ENCODE peak calls at places on chromosomes 12 and 14, in seven cellular contexts. D is testis; R is tibial nerve; E is neural progenitor cell; F is astrocyte; N is stomach; Z is CD8-positive, alpha-beta T cell. G is an unnamed sample.

GRCh38 chr14:31269599-31270195 is 62.1 kb upstream of the HECTD1 start:
- DNase-seq in F (peak; percentile 23), D (no peak), N (no peak), R (no peak), Z (no peak), E (no peak), G (no peak)

GRCh38 chr12:6266431-6267006 is 44.0 kb upstream of the PLEKHG6 start:
- DNase-seq in F (no peak), R (no peak), Z (no peak), N (no peak), D (no peak), E (no peak), G (no peak)

GRCh38 chr12:69026341-69026740 is 93.4 kb upstream of the CPM start:
- DNase-seq in E (no peak), Z (no peak), D (no peak), R (no peak), F (no peak), N (no peak), G (no peak)

GRCh38 chr12:132310181-132311040 is 19.0 kb downstream of the GALNT9 start:
- DNase-seq in Z (no peak), N (no peak), D (no peak), E (no peak), R (no peak), F (peak; percentile 36), G (no peak)

GRCh38 chr12:92987846-92988621 is 58.9 kb upstream of the EEA1 start:
- DNase-seq in F (no peak), N (no peak), R (no peak), D (no peak), Z (no peak), E (peak; percentile 7), G (peak; percentile 48)

GRCh38 chr12:121107681-121108080 is 25.0 kb upstream of the P2RX7 start:
- DNase-seq in Z (no peak), F (peak; percentile 12), N (no peak), E (no peak), R (no peak), D (no peak), G (no peak)

GRCh38 chr12:103901518-103902173 is 28.6 kb upstream of the HSP90B1 start:
- DNase-seq in D (no peak), F (no peak), Z (peak; percentile 24), R (no peak), N (no peak), E (no peak), G (no peak)

GRCh38 chr14:21852061-21852664 is 178.5 kb upstream of the OR4E1 start:
- DNase-seq in F (no peak), R (peak; percentile 35), E (peak; percentile 76), N (peak; percentile 57), Z (peak; percentile 61), D (peak; percentile 82), G (no peak)

GRCh38 chr12:54010053-54010971 is 1.5 kb downstream of the HOXC8 start:
- DNase-seq in N (no peak), R (no peak), D (no peak), F (no peak), Z (no peak), E (no peak), G (no peak)

GRCh38 chr14:72891666-72892102 is 2.2 kb downstream of the DPF3 start:
- DNase-seq in R (no peak), E (no peak), F (no peak), D (peak; percentile 28), N (no peak), Z (no peak), G (no peak)
- H3K27ac ChIP-seq in R (no peak overlapping the region), E (no peak overlapping the region), F (no peak overlapping the region), D (no peak overlapping the region), N (no peak overlapping the region), Z (no peak overlapping the region), G (no peak overlapping the region)

DNA sequence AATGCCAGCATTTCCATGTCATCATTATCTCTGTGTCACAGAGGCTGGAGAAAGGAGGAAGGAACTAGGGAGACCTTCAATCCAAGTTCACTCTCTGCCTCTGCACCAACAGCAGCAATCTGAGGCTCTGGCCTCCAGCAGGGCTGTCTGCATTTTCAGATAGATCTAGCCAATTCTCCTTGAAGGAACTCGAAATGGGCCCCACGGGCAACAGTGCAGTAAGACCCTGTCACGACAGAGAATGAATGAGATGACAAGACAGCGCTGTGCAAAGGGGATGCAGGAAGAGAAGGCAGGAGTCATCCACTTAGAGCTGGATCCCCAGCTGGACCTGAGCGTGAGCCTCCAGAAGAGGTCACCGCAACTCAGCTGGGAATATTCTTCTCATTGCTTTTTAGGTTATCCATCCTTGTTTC is 183.7 kb upstream of the GZMB start:
- DNase-seq in Z (no peak), D (no peak), F (no peak), R (no peak), N (no peak), E (peak; percentile 25), G (no peak)
- TF ChIP-seq CTCF in Z (no peak), D (no peak), F (peak; percentile 36), R (peak; percentile 23), N (no peak), E (peak; percentile 47), G (no peak)

DNA sequence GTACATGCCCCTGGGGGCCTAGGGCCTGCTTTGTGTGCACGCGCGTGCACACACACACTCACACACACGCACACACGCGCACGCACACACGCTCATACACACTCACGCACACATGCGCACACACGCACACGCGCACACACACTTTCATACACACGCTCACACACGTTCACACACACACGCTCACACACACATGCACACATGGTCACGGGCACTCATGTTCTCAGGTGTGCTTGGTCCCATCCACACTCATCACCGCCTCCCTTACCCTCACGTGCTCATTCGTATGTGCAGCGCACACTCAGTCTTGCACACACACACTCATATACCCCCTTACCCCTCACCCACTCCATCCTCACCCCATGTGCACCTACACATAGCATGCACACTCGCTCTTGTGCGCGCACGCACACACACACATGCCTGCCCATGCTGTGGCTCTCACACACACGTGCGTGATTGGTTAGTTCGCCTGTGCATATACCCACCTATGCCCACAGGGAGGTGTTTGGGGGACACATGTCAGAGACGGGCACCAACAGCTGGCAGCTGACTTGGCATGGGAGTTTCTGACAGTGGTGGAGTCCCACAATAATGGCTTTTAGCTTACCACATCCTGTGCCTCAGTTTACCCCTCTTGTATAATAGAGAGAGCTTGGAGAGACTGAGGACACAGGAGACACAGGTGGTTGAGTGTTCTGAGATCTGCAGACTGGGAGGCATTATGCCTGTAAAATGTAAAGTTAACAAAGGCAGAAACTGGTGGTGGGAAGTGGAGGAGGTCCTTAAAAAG is 28.7 kb downstream of the TSPAN9 start:
- DNase-seq in D (no peak), N (no peak), F (no peak), R (no peak), Z (no peak), E (no peak), G (no peak)
- H3K4me1 ChIP-seq in D (peaks cover 23% of the 10 kb centered on the region), N (peaks cover 68% of the 10 kb centered on the region), F (peaks cover 41% of the 10 kb centered on the region), R (peaks cover 20% of the 10 kb centered on the region), Z (no peaks in the 10 kb centered on the region), E (peaks cover 29% of the 10 kb centered on the region), G (peaks cover 74% of the 10 kb centered on the region)

DNA sequence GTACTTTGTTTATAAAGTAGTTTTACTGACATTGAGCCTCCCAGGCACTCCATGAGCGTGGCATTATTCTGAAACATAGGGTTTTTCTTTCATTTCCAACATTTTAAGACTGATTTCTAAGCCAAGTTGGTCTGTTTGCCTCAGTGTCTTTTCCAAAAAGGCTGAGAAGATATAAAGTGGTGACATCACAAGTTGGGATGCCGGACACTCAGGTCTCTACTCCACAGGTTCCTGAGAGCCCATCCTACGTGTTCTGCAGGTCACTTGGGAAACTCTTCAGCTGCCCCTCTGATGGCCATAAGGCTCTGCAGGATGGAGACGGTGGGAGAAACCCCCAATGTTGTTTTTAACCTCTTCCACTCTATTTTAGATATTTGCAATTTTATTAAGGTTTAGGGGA is 6.0 kb downstream of the RFX4 start:
- DNase-seq in R (no peak), D (no peak), Z (no peak), N (no peak), F (no peak), E (no peak), G (no peak)
- H3K27ac ChIP-seq in R (no peak overlapping the region), D (no peak overlapping the region), Z (no peak overlapping the region), N (no peak overlapping the region), F (no peak overlapping the region), E (no peak overlapping the region), G (no peak overlapping the region)

GRCh38 chr12:2149091-2149490 is 96.3 kb downstream of the CACNA1C start:
- DNase-seq in D (no peak), Z (no peak), N (no peak), E (no peak), F (no peak), R (no peak), G (no peak)

GRCh38 chr12:2154521-2154920 is 101.7 kb downstream of the CACNA1C start:
- DNase-seq in E (no peak), D (no peak), F (no peak), Z (no peak), N (no peak), R (no peak), G (no peak)

GRCh38 chr12:2156333-2156732 is 103.5 kb downstream of the CACNA1C start:
- DNase-seq in F (peak; percentile 84), N (no peak), Z (no peak), E (no peak), D (no peak), R (no peak), G (no peak)

GRCh38 chr12:2154050-2154449 is 101.3 kb downstream of the CACNA1C start:
- DNase-seq in N (no peak), Z (no peak), R (no peak), F (peak; percentile 73), D (no peak), E (peak; percentile 20), G (no peak)

GRCh38 chr12:2152134-2152533 is 99.3 kb downstream of the CACNA1C start:
- DNase-seq in E (no peak), F (no peak), Z (no peak), N (no peak), D (no peak), R (no peak), G (no peak)
- TF ChIP-seq CTCF in E (no peak), F (no peak), Z (no peak), N (no peak), D (no peak), R (no peak), G (no peak)

DNA sequence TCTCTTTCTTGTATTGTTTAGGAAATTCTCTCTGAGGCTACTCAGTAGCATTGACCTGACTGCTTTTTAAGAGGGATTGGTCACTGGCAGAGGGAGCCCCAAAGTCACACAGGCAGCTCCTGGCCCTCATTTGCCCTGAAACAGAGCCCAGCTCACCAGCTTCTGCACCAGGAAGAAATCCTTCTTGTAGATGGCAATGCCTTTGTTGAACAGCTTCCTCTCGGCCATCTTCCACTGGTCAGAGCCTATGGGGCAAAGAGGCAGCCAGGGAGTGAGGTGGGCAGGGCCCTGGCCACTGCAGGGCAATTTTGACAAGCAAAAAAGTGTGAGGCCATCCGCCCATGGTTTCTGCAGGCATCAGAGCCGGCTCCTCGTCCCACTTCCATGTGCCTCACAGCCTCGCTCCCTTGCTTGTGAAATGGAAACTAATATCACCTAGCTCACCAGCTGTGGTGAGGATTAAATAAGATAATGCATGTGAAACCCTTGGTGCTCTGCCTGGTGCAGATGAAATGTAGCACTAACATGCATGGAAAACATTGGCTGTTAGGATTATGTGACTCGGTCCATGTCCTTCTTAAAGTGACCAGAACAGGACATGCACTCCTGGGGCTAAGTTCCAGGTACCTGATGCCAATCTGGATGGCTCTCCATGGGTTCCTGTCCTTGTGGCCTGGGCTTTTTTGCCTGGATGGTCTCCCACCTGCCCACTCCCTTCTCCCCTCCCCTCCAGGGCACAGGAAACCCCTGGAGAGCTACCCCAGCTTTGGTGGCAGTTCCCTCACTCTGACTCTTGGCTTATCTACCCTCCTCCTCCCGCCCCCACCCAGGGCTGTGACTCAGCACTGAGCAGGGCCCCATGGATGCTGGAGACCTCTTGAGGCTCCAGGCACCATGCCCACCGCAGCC is 11.2 kb upstream of the PNMA1 start:
- DNase-seq in E (no peak), F (peak; percentile 66), D (no peak), R (peak; percentile 3), N (no peak), Z (no peak), G (peak; percentile 71)
- H3K4me1 ChIP-seq in E (peaks cover 17% of the 10 kb centered on the region), F (peaks cover 54% of the 10 kb centered on the region), D (peaks cover 51% of the 10 kb centered on the region), R (peaks cover 59% of the 10 kb centered on the region), N (peaks cover 80% of the 10 kb centered on the region), Z (no peaks in the 10 kb centered on the region), G (peaks cover 56% of the 10 kb centered on the region)